ENCODE peak calls at places on chromosome 15, in eight cellular contexts. One of them, this sample, is unnamed.

GRCh38 chr15:74240002-74240568 is 4.0 kb downstream of the CCDC33 start:
- DNase-seq in transverse colon: peak
- DNase-seq in A549: peak
- DNase-seq in IMR-90: peak
- DNase-seq in Peyer's patch: peak
- DNase-seq in sigmoid colon: peak
- DNase-seq in spleen: peak
- DNase-seq in endothelial cell of umbilical vein: peak
- DNase-seq in this sample: peak

GRCh38 chr15:81398910-81399551 is 25.0 kb upstream of the TMC3 start:
- DNase-seq in transverse colon: no peak
- DNase-seq in A549: no peak
- DNase-seq in IMR-90: peak
- DNase-seq in Peyer's patch: no peak
- DNase-seq in sigmoid colon: no peak
- DNase-seq in spleen: no peak
- DNase-seq in endothelial cell of umbilical vein: no peak
- DNase-seq in this sample: no peak

GRCh38 chr15:25179673-25180511 is 225.1 kb downstream of the SNRPN start:
- DNase-seq in transverse colon: peak
- DNase-seq in A549: no peak
- DNase-seq in IMR-90: no peak
- DNase-seq in Peyer's patch: no peak
- DNase-seq in sigmoid colon: peak
- DNase-seq in spleen: peak
- DNase-seq in endothelial cell of umbilical vein: no peak
- DNase-seq in this sample: peak

GRCh38 chr15:83654379-83655236 is 685 bp downstream of the ADAMTSL3 start:
- DNase-seq in transverse colon: no peak
- DNase-seq in A549: no peak
- DNase-seq in IMR-90: no peak
- DNase-seq in Peyer's patch: no peak
- DNase-seq in sigmoid colon: peak
- DNase-seq in spleen: no peak
- DNase-seq in endothelial cell of umbilical vein: no peak
- DNase-seq in this sample: peak

GRCh38 chr15:101445562-101446526 is 43.7 kb downstream of the PCSK6 start:
- DNase-seq in transverse colon: no peak
- DNase-seq in A549: no peak
- DNase-seq in IMR-90: peak
- DNase-seq in Peyer's patch: no peak
- DNase-seq in sigmoid colon: peak
- DNase-seq in spleen: peak
- DNase-seq in endothelial cell of umbilical vein: peak
- DNase-seq in this sample: no peak

GRCh38 chr15:101522091-101522490 is 32.6 kb upstream of the PCSK6 start:
- DNase-seq in transverse colon: peak
- DNase-seq in A549: no peak
- DNase-seq in IMR-90: no peak
- DNase-seq in Peyer's patch: no peak
- DNase-seq in sigmoid colon: no peak
- DNase-seq in spleen: no peak
- DNase-seq in endothelial cell of umbilical vein: no peak
- DNase-seq in this sample: no peak

GRCh38 chr15:91265431-91265940 is 165.4 kb downstream of the SV2B start:
- DNase-seq in transverse colon: no peak
- DNase-seq in A549: no peak
- DNase-seq in IMR-90: no peak
- DNase-seq in Peyer's patch: no peak
- DNase-seq in sigmoid colon: no peak
- DNase-seq in spleen: no peak
- DNase-seq in endothelial cell of umbilical vein: no peak
- DNase-seq in this sample: no peak

GRCh38 chr15:45262906-45263456 is 10.9 kb downstream of the SLC28A2 start:
- DNase-seq in transverse colon: no peak
- DNase-seq in A549: no peak
- DNase-seq in IMR-90: no peak
- DNase-seq in Peyer's patch: no peak
- DNase-seq in sigmoid colon: no peak
- DNase-seq in spleen: no peak
- DNase-seq in endothelial cell of umbilical vein: no peak
- DNase-seq in this sample: no peak

GRCh38 chr15:95875141-95875643 is 455.3 kb upstream of the NR2F2 start:
- DNase-seq in transverse colon: no peak
- DNase-seq in A549: no peak
- DNase-seq in IMR-90: no peak
- DNase-seq in Peyer's patch: no peak
- DNase-seq in sigmoid colon: no peak
- DNase-seq in spleen: no peak
- DNase-seq in endothelial cell of umbilical vein: peak
- DNase-seq in this sample: peak

GRCh38 chr15:41494922-41495735 is 1.5 kb downstream of the ITPKA start:
- DNase-seq in transverse colon: no peak
- DNase-seq in A549: no peak
- DNase-seq in IMR-90: no peak
- DNase-seq in Peyer's patch: peak
- DNase-seq in sigmoid colon: no peak
- DNase-seq in spleen: peak
- DNase-seq in endothelial cell of umbilical vein: no peak
- DNase-seq in this sample: no peak

GRCh38 chr15:81330351-81331085 is 6.6 kb upstream of the STARD5 start:
- DNase-seq in transverse colon: no peak
- DNase-seq in A549: no peak
- DNase-seq in IMR-90: no peak
- DNase-seq in Peyer's patch: no peak
- DNase-seq in sigmoid colon: no peak
- DNase-seq in spleen: no peak
- DNase-seq in endothelial cell of umbilical vein: no peak
- DNase-seq in this sample: no peak

GRCh38 chr15:91529534-91529933 is 324.0 kb upstream of the SLCO3A1 start:
- DNase-seq in transverse colon: no peak
- DNase-seq in A549: no peak
- DNase-seq in IMR-90: no peak
- DNase-seq in Peyer's patch: no peak
- DNase-seq in sigmoid colon: no peak
- DNase-seq in spleen: no peak
- DNase-seq in endothelial cell of umbilical vein: no peak
- DNase-seq in this sample: no peak

GRCh38 chr15:40087991-40088928 is 20.4 kb downstream of the BMF start:
- DNase-seq in transverse colon: no peak
- DNase-seq in A549: no peak
- DNase-seq in IMR-90: no peak
- DNase-seq in Peyer's patch: no peak
- DNase-seq in sigmoid colon: peak
- DNase-seq in spleen: peak
- DNase-seq in endothelial cell of umbilical vein: no peak
- DNase-seq in this sample: peak

GRCh38 chr15:42401544-42402478 is 42.5 kb downstream of the CAPN3 start:
- DNase-seq in transverse colon: no peak
- DNase-seq in A549: no peak
- DNase-seq in IMR-90: no peak
- DNase-seq in Peyer's patch: no peak
- DNase-seq in sigmoid colon: no peak
- DNase-seq in spleen: no peak
- DNase-seq in endothelial cell of umbilical vein: peak
- DNase-seq in this sample: no peak

GRCh38 chr15:94002026-94002425 is 229.3 kb upstream of the MCTP2 start:
- DNase-seq in transverse colon: no peak
- DNase-seq in A549: no peak
- DNase-seq in IMR-90: no peak
- DNase-seq in Peyer's patch: no peak
- DNase-seq in sigmoid colon: no peak
- DNase-seq in spleen: no peak
- DNase-seq in endothelial cell of umbilical vein: no peak
- DNase-seq in this sample: no peak

GRCh38 chr15:69578792-69579587 is 126.4 kb downstream of the RPLP1 start:
- DNase-seq in transverse colon: peak
- DNase-seq in A549: no peak
- DNase-seq in IMR-90: no peak
- DNase-seq in Peyer's patch: no peak
- DNase-seq in sigmoid colon: no peak
- DNase-seq in spleen: peak
- DNase-seq in endothelial cell of umbilical vein: peak
- DNase-seq in this sample: peak

GRCh38 chr15:71411538-71412482 is 296.5 kb downstream of the THSD4 start:
- DNase-seq in transverse colon: peak
- DNase-seq in A549: peak
- DNase-seq in IMR-90: peak
- DNase-seq in Peyer's patch: no peak
- DNase-seq in sigmoid colon: no peak
- DNase-seq in spleen: no peak
- DNase-seq in endothelial cell of umbilical vein: peak
- DNase-seq in this sample: peak

GRCh38 chr15:70048196-70048565 is 49.5 kb downstream of the TLE3 start:
- DNase-seq in transverse colon: no peak
- DNase-seq in A549: no peak
- DNase-seq in IMR-90: no peak
- DNase-seq in Peyer's patch: no peak
- DNase-seq in sigmoid colon: peak
- DNase-seq in spleen: peak
- DNase-seq in endothelial cell of umbilical vein: no peak
- DNase-seq in this sample: peak

GRCh38 chr15:100788080-100788730 is 91.4 kb upstream of the ALDH1A3 start:
- DNase-seq in transverse colon: no peak
- DNase-seq in A549: no peak
- DNase-seq in IMR-90: no peak
- DNase-seq in Peyer's patch: no peak
- DNase-seq in sigmoid colon: no peak
- DNase-seq in spleen: no peak
- DNase-seq in endothelial cell of umbilical vein: no peak
- DNase-seq in this sample: no peak

GRCh38 chr15:84929795-84930371 is 45.4 kb downstream of the SLC28A1 start:
- DNase-seq in transverse colon: peak
- DNase-seq in A549: peak
- DNase-seq in IMR-90: peak
- DNase-seq in Peyer's patch: no peak
- DNase-seq in sigmoid colon: no peak
- DNase-seq in spleen: no peak
- DNase-seq in endothelial cell of umbilical vein: no peak
- DNase-seq in this sample: no peak

GRCh38 chr15:68567345-68567744 is 11.4 kb upstream of the CORO2B start:
- DNase-seq in transverse colon: no peak
- DNase-seq in A549: no peak
- DNase-seq in IMR-90: no peak
- DNase-seq in Peyer's patch: no peak
- DNase-seq in sigmoid colon: no peak
- DNase-seq in spleen: peak
- DNase-seq in endothelial cell of umbilical vein: no peak
- DNase-seq in this sample: peak

DNA sequence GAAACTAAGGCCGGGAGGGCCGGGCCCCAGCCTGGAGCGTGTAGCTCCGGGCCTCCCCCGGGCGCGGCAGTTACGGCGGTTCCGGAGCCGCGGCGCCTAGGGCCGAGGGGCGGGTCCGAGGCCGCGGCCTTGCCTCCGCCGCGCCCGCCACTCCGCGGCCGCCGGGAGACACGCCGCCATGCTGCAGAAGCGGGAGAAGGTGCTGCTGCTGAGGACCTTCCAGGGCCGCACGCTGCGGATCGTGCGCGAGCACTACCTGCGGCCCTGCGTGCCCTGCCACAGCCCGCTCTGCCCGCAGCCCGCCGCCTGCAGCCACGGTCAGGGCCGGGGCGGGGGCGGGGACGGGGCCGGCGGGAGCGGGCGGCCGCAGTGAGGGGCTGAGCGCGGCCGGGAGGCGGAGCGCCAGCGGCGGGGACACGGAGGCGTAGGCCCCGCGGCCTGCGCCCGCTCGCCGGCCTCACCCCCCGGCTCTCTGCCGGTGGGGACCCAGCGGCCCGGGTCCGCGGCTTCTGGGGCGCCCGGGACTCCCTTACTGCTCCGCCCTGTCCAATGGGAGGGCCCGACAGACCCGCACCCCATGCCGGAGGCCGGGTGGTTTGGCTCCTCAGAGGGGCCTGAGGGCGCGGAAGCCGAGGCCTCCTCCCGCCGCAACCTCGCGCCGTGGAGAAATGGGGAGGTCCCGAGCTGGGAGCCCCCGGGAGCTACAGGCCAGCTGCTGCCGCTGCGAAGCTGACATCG is at the start of gene DIS3L:
- DNase-seq in transverse colon: peak
- DNase-seq in A549: peak
- DNase-seq in IMR-90: peak
- DNase-seq in Peyer's patch: peak
- DNase-seq in sigmoid colon: peak
- DNase-seq in spleen: peak
- DNase-seq in endothelial cell of umbilical vein: peak
- DNase-seq in this sample: peak
- TF ChIP-seq POLR2A in transverse colon: peak
- TF ChIP-seq POLR2A in A549: peak
- TF ChIP-seq POLR2A in IMR-90: no peak
- TF ChIP-seq POLR2A in Peyer's patch: peak
- TF ChIP-seq POLR2A in sigmoid colon: no peak
- TF ChIP-seq POLR2A in spleen: no peak
- TF ChIP-seq POLR2A in endothelial cell of umbilical vein: peak
- TF ChIP-seq POLR2A in this sample: peak

DNA sequence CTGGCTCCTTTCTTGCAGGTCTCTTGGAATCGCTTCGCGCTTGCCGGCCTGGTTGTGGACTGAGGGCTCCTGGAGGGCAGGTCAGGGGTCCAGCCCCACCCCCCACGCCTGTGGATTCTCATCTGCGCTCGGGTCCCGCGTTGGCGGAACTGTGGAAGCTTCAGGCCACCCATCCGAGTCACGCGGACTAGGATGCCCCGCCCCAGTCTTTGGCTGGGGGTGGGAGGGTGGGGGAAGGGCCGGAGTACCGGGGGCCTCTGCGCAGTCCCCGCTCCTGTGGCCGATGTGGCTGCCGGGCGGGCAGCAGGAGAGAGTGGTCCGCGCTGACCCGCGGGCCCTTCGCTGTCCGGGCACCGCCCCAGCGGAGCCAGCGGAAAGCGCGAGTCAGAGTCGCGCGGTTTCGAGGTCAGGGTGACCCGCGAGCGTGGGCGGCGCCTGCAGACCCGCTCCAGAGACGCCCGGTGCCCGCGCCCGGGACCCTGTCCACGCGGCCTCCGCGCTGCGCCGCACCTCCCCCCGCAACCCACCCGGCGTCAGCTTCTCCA is 114.2 kb downstream of the KLF13 start:
- DNase-seq in transverse colon: peak
- DNase-seq in A549: no peak
- DNase-seq in IMR-90: peak
- DNase-seq in Peyer's patch: peak
- DNase-seq in sigmoid colon: peak
- DNase-seq in spleen: peak
- DNase-seq in endothelial cell of umbilical vein: peak
- DNase-seq in this sample: peak
- H3K4me3 ChIP-seq in transverse colon: peak
- H3K4me3 ChIP-seq in A549: peak
- H3K4me3 ChIP-seq in IMR-90: peak
- H3K4me3 ChIP-seq in Peyer's patch: peak
- H3K4me3 ChIP-seq in sigmoid colon: peak
- H3K4me3 ChIP-seq in spleen: peak
- H3K4me3 ChIP-seq in endothelial cell of umbilical vein: peak
- H3K4me3 ChIP-seq in this sample: peak

GRCh38 chr15:89095073-89095472 is 6.8 kb downstream of the ABHD2 start:
- DNase-seq in transverse colon: no peak
- DNase-seq in A549: no peak
- DNase-seq in IMR-90: no peak
- DNase-seq in Peyer's patch: no peak
- DNase-seq in sigmoid colon: peak
- DNase-seq in spleen: no peak
- DNase-seq in endothelial cell of umbilical vein: no peak
- DNase-seq in this sample: no peak
- H3K27ac ChIP-seq in transverse colon: peak
- H3K27ac ChIP-seq in A549: peak
- H3K27ac ChIP-seq in IMR-90: no peak
- H3K27ac ChIP-seq in Peyer's patch: no peak
- H3K27ac ChIP-seq in sigmoid colon: peak
- H3K27ac ChIP-seq in spleen: peak
- H3K27ac ChIP-seq in endothelial cell of umbilical vein: no peak
- H3K27ac ChIP-seq in this sample: peak

GRCh38 chr15:63502843-63503738 is 1.3 kb upstream of the USP3 start:
- DNase-seq in transverse colon: peak
- DNase-seq in A549: peak
- DNase-seq in IMR-90: peak
- DNase-seq in Peyer's patch: peak
- DNase-seq in sigmoid colon: peak
- DNase-seq in spleen: peak
- DNase-seq in endothelial cell of umbilical vein: peak
- DNase-seq in this sample: peak
- TF ChIP-seq POLR2A in transverse colon: peak
- TF ChIP-seq POLR2A in A549: peak
- TF ChIP-seq POLR2A in IMR-90: no peak
- TF ChIP-seq POLR2A in Peyer's patch: peak
- TF ChIP-seq POLR2A in sigmoid colon: peak
- TF ChIP-seq POLR2A in spleen: peak
- TF ChIP-seq POLR2A in endothelial cell of umbilical vein: peak
- TF ChIP-seq POLR2A in this sample: peak

This sample was measured in uterus.